ENCODE peak calls at places on chromosome 17, in four cellular contexts. A is amniotic stem cell, D is sciatic nerve, T is NCI-H345. B is an unnamed sample.

GRCh38 chr17:1083451-1084187 is 86.7 kb downstream of the TIMM22 start:
- DNase-seq in T (no peak), A (no peak), D (no peak), B (no peak)

GRCh38 chr17:75549246-75550138 is 24.0 kb downstream of the LLGL2 start:
- DNase-seq in D (no peak), T (peak), A (no peak), B (peak)

GRCh38 chr17:57823469-57824401 is 26.1 kb downstream of the MRPS23 start:
- DNase-seq in T (peak), D (no peak), A (no peak), B (peak)

GRCh38 chr17:77287432-77288068 is 146.8 kb downstream of the SEC14L1 start:
- DNase-seq in T (no peak), D (no peak), A (peak), B (no peak)

GRCh38 chr17:65583921-65584603 is 22.6 kb upstream of the AXIN2 start:
- DNase-seq in T (no peak), A (no peak), D (no peak), B (no peak)

GRCh38 chr17:46194393-46195216 is 1.4 kb upstream of the KANSL1 start:
- DNase-seq in A (no peak), D (no peak), T (peak), B (no peak)

GRCh38 chr17:10751569-10751968 is 21.7 kb upstream of the TMEM220 start:
- DNase-seq in A (no peak), D (no peak), T (no peak), B (peak)

GRCh38 chr17:71726320-71726719 is 394.5 kb upstream of the SOX9 start:
- DNase-seq in A (no peak), T (no peak), D (no peak), B (peak)

GRCh38 chr17:12040478-12040877 is 19.8 kb downstream of the MAP2K4 start:
- DNase-seq in D (no peak), T (no peak), A (no peak), B (no peak)

GRCh38 chr17:4368341-4368740 is 1.9 kb upstream of the UBE2G1 start:
- DNase-seq in T (no peak), D (no peak), A (no peak), B (no peak)

GRCh38 chr17:47257651-47258339 is 4.2 kb downstream of the ITGB3 start:
- DNase-seq in A (peak), D (no peak), T (no peak), B (no peak)

GRCh38 chr17:19619705-19620325 is 28.7 kb upstream of the ALDH3A2 start:
- DNase-seq in A (no peak), T (no peak), D (no peak), B (no peak)

GRCh38 chr17:27538156-27538955 is 82.1 kb downstream of the KSR1 start:
- DNase-seq in A (no peak), T (no peak), D (no peak), B (no peak)

GRCh38 chr17:78096093-78096492 is 32.5 kb downstream of the TMC6 start:
- DNase-seq in T (no peak), D (no peak), A (no peak), B (no peak)

GRCh38 chr17:48830840-48831548 is at the start of gene CALCOCO2:
- DNase-seq in T (peak), A (peak), D (peak), B (peak)

GRCh38 chr17:28937044-28937729 is 14.1 kb downstream of the PHF12 start:
- DNase-seq in T (no peak), D (no peak), A (no peak), B (no peak)

GRCh38 chr17:79955167-79955549 is 80.5 kb downstream of the TBC1D16 start:
- DNase-seq in A (no peak), D (no peak), T (no peak), B (no peak)

GRCh38 chr17:32541640-32542039 is 54.8 kb downstream of the CDK5R1 start:
- DNase-seq in D (no peak), T (no peak), A (no peak), B (no peak)

GRCh38 chr17:79706931-79707382 is 23.8 kb upstream of the ENPP7 start:
- DNase-seq in A (no peak), D (no peak), T (no peak), B (no peak)

GRCh38 chr17:49993423-49994037 is 1.5 kb downstream of the DLX3 start:
- DNase-seq in D (no peak), T (no peak), A (no peak), B (peak)

GRCh38 chr17:70588003-70588402 is 418.7 kb downstream of the KCNJ2 start:
- DNase-seq in D (no peak), A (no peak), T (no peak), B (no peak)

GRCh38 chr17:67637901-67638641 is 79.7 kb upstream of the NOL11 start:
- DNase-seq in A (no peak), D (no peak), T (no peak), B (no peak)

GRCh38 chr17:57408064-57408811 is 151.9 kb downstream of the MSI2 start:
- DNase-seq in A (no peak), T (peak), D (no peak), B (peak)

GRCh38 chr17:42878123-42878880 is 22.3 kb upstream of the G6PC1 start:
- DNase-seq in A (no peak), D (no peak), T (no peak), B (peak)

GRCh38 chr17:72466199-72466598 is 345.4 kb downstream of the SOX9 start:
- DNase-seq in T (no peak), A (peak), D (no peak), B (no peak)

GRCh38 chr17:8365143-8365542 is 11.4 kb downstream of the KRABD2 start:
- DNase-seq in D (no peak), T (no peak), A (no peak), B (no peak)

GRCh38 chr17:732788-733720 is 658 bp downstream of the TLCD3A start:
- DNase-seq in A (no peak), D (no peak), T (no peak), B (peak)

GRCh38 chr17:65055708-65056638 is 567 bp downstream of the GNA13 start:
- DNase-seq in A (peak), T (peak), D (peak), B (peak)

GRCh38 chr17:45680360-45680759 is 103.8 kb upstream of the CRHR1 start:
- DNase-seq in T (no peak), D (no peak), A (no peak), B (no peak)

GRCh38 chr17:79079421-79080200 is 5.0 kb downstream of the ENGASE start:
- DNase-seq in A (no peak), D (no peak), T (no peak), B (no peak)

GRCh38 chr17:16301963-16302855 is 51.1 kb downstream of the CENPV start:
- DNase-seq in D (no peak), A (no peak), T (no peak), B (no peak)

GRCh38 chr17:57256708-57257112 is 387 bp downstream of the MSI2 start:
- DNase-seq in A (no peak), T (peak), D (no peak), B (peak)

GRCh38 chr17:80889897-80890550 is 101.6 kb upstream of the CHMP6 start:
- DNase-seq in A (no peak), D (no peak), T (no peak), B (no peak)

B was measured in NCI-H146.